ENCODE peak calls at places on chromosome 1, in nine cellular contexts. One of them, this sample, is unnamed.

GRCh38 chr1:9075023-9075422 is 5.6 kb upstream of the SLC2A5 start:
- DNase-seq in A549: peak
- DNase-seq in K562: no peak
- DNase-seq in endothelial cell of umbilical vein: peak
- DNase-seq in HCT116: no peak
- DNase-seq in GM12878: peak
- DNase-seq in H1: no peak
- DNase-seq in SK-N-SH: no peak
- DNase-seq in HepG2: peak
- DNase-seq in this sample: peak

GRCh38 chr1:53022179-53022578 is 39.8 kb upstream of the PODN start:
- DNase-seq in A549: no peak
- DNase-seq in K562: no peak
- DNase-seq in endothelial cell of umbilical vein: no peak
- DNase-seq in HCT116: no peak
- DNase-seq in GM12878: no peak
- DNase-seq in H1: no peak
- DNase-seq in SK-N-SH: no peak
- DNase-seq in HepG2: no peak
- DNase-seq in this sample: no peak

GRCh38 chr1:28878796-28879195 is 35.6 kb upstream of the EPB41 start:
- DNase-seq in A549: no peak
- DNase-seq in K562: no peak
- DNase-seq in endothelial cell of umbilical vein: no peak
- DNase-seq in HCT116: no peak
- DNase-seq in GM12878: no peak
- DNase-seq in H1: no peak
- DNase-seq in SK-N-SH: no peak
- DNase-seq in HepG2: no peak
- DNase-seq in this sample: no peak

GRCh38 chr1:32199717-32200072 is 700 bp upstream of the CCDC28B start:
- DNase-seq in A549: no peak
- DNase-seq in K562: no peak
- DNase-seq in endothelial cell of umbilical vein: no peak
- DNase-seq in HCT116: no peak
- DNase-seq in GM12878: no peak
- DNase-seq in H1: peak
- DNase-seq in SK-N-SH: peak
- DNase-seq in HepG2: no peak
- DNase-seq in this sample: no peak

GRCh38 chr1:151779852-151780251 is 10.4 kb downstream of the TDRKH start:
- DNase-seq in A549: no peak
- DNase-seq in K562: no peak
- DNase-seq in endothelial cell of umbilical vein: no peak
- DNase-seq in HCT116: no peak
- DNase-seq in GM12878: no peak
- DNase-seq in H1: no peak
- DNase-seq in SK-N-SH: no peak
- DNase-seq in HepG2: no peak
- DNase-seq in this sample: no peak

GRCh38 chr1:202143011-202143767 is 1.3 kb downstream of the ARL8A start:
- DNase-seq in A549: no peak
- DNase-seq in K562: no peak
- DNase-seq in endothelial cell of umbilical vein: peak
- DNase-seq in HCT116: no peak
- DNase-seq in GM12878: no peak
- DNase-seq in H1: no peak
- DNase-seq in SK-N-SH: peak
- DNase-seq in HepG2: peak
- DNase-seq in this sample: peak

GRCh38 chr1:14894811-14895524 is 258.6 kb upstream of the TMEM51 start:
- DNase-seq in A549: no peak
- DNase-seq in K562: no peak
- DNase-seq in endothelial cell of umbilical vein: no peak
- DNase-seq in HCT116: no peak
- DNase-seq in GM12878: no peak
- DNase-seq in H1: no peak
- DNase-seq in SK-N-SH: no peak
- DNase-seq in HepG2: no peak
- DNase-seq in this sample: no peak

GRCh38 chr1:174005032-174005431 is 17.1 kb downstream of the RC3H1 start:
- DNase-seq in A549: no peak
- DNase-seq in K562: no peak
- DNase-seq in endothelial cell of umbilical vein: no peak
- DNase-seq in HCT116: no peak
- DNase-seq in GM12878: peak
- DNase-seq in H1: no peak
- DNase-seq in SK-N-SH: peak
- DNase-seq in HepG2: no peak
- DNase-seq in this sample: peak

GRCh38 chr1:1304331-1305299 is 3.1 kb downstream of the ACAP3 start:
- DNase-seq in A549: peak
- DNase-seq in K562: peak
- DNase-seq in endothelial cell of umbilical vein: no peak
- DNase-seq in HCT116: no peak
- DNase-seq in GM12878: no peak
- DNase-seq in H1: peak
- DNase-seq in SK-N-SH: peak
- DNase-seq in HepG2: peak
- DNase-seq in this sample: peak

GRCh38 chr1:1306661-1307260 is 969 bp downstream of the ACAP3 start:
- DNase-seq in A549: no peak
- DNase-seq in K562: no peak
- DNase-seq in endothelial cell of umbilical vein: no peak
- DNase-seq in HCT116: no peak
- DNase-seq in GM12878: no peak
- DNase-seq in H1: no peak
- DNase-seq in SK-N-SH: no peak
- DNase-seq in HepG2: peak
- DNase-seq in this sample: no peak

GRCh38 chr1:1306070-1306660 is 1.6 kb downstream of the ACAP3 start:
- DNase-seq in A549: no peak
- DNase-seq in K562: no peak
- DNase-seq in endothelial cell of umbilical vein: no peak
- DNase-seq in HCT116: no peak
- DNase-seq in GM12878: no peak
- DNase-seq in H1: no peak
- DNase-seq in SK-N-SH: peak
- DNase-seq in HepG2: peak
- DNase-seq in this sample: peak

GRCh38 chr1:1303736-1304135 is 4.0 kb downstream of the ACAP3 start:
- DNase-seq in A549: no peak
- DNase-seq in K562: no peak
- DNase-seq in endothelial cell of umbilical vein: no peak
- DNase-seq in HCT116: no peak
- DNase-seq in GM12878: no peak
- DNase-seq in H1: no peak
- DNase-seq in SK-N-SH: peak
- DNase-seq in HepG2: no peak
- DNase-seq in this sample: no peak

GRCh38 chr1:1305300-1306069 is 2.2 kb downstream of the ACAP3 start:
- DNase-seq in A549: peak
- DNase-seq in K562: peak
- DNase-seq in endothelial cell of umbilical vein: peak
- DNase-seq in HCT116: no peak
- DNase-seq in GM12878: no peak
- DNase-seq in H1: no peak
- DNase-seq in SK-N-SH: no peak
- DNase-seq in HepG2: peak
- DNase-seq in this sample: peak
- H3K4me3 ChIP-seq in A549: peak
- H3K4me3 ChIP-seq in K562: peak
- H3K4me3 ChIP-seq in endothelial cell of umbilical vein: no peak
- H3K4me3 ChIP-seq in HCT116: peak
- H3K4me3 ChIP-seq in GM12878: peak
- H3K4me3 ChIP-seq in H1: no peak
- H3K4me3 ChIP-seq in SK-N-SH: peak
- H3K4me3 ChIP-seq in HepG2: peak
- H3K4me3 ChIP-seq in this sample: peak

GRCh38 chr1:36367067-36367466 is 18.7 kb downstream of the STK40 start:
- DNase-seq in A549: no peak
- DNase-seq in K562: no peak
- DNase-seq in endothelial cell of umbilical vein: peak
- DNase-seq in HCT116: no peak
- DNase-seq in GM12878: no peak
- DNase-seq in H1: no peak
- DNase-seq in SK-N-SH: no peak
- DNase-seq in HepG2: no peak
- DNase-seq in this sample: no peak

GRCh38 chr1:36366091-36366661 is 19.5 kb downstream of the STK40 start:
- DNase-seq in A549: no peak
- DNase-seq in K562: no peak
- DNase-seq in endothelial cell of umbilical vein: no peak
- DNase-seq in HCT116: no peak
- DNase-seq in GM12878: no peak
- DNase-seq in H1: no peak
- DNase-seq in SK-N-SH: peak
- DNase-seq in HepG2: no peak
- DNase-seq in this sample: no peak

GRCh38 chr1:36367798-36368197 is 17.9 kb downstream of the STK40 start:
- DNase-seq in A549: no peak
- DNase-seq in K562: no peak
- DNase-seq in endothelial cell of umbilical vein: no peak
- DNase-seq in HCT116: no peak
- DNase-seq in GM12878: no peak
- DNase-seq in H1: no peak
- DNase-seq in SK-N-SH: no peak
- DNase-seq in HepG2: no peak
- DNase-seq in this sample: no peak

GRCh38 chr1:36369472-36369871 is 16.3 kb downstream of the STK40 start:
- DNase-seq in A549: no peak
- DNase-seq in K562: no peak
- DNase-seq in endothelial cell of umbilical vein: no peak
- DNase-seq in HCT116: no peak
- DNase-seq in GM12878: no peak
- DNase-seq in H1: no peak
- DNase-seq in SK-N-SH: no peak
- DNase-seq in HepG2: no peak
- DNase-seq in this sample: no peak

DNA sequence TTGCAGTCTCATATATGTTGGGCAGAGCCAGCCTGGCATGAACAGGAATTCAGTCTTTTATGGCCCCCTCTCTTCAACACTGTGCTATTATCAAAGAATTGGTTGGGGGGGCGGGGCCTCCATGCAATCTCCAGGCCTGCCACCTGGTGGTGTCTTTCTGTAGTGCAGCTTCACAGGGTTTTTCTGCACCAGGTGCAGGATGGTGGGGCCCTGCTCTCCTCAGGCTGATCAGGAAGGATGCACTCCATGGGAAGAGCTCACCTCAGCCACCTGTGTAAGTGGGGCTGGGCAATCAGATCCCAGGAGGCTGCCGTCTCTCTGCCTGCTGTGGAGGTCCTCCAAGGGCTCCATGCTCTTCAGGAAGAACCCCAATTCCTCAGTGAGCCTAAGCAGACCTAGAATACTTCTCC is 16.7 kb downstream of the STK40 start:
- DNase-seq in A549: peak
- DNase-seq in K562: peak
- DNase-seq in endothelial cell of umbilical vein: peak
- DNase-seq in HCT116: peak
- DNase-seq in GM12878: no peak
- DNase-seq in H1: peak
- DNase-seq in SK-N-SH: peak
- DNase-seq in HepG2: peak
- DNase-seq in this sample: peak
- TF ChIP-seq MAX in A549: peak
- TF ChIP-seq MAX in K562: peak
- TF ChIP-seq MAX in endothelial cell of umbilical vein: no peak
- TF ChIP-seq MAX in HCT116: no peak
- TF ChIP-seq MAX in GM12878: no peak
- TF ChIP-seq MAX in H1: no peak
- TF ChIP-seq MAX in SK-N-SH: no peak
- TF ChIP-seq MAX in HepG2: peak
- TF ChIP-seq MAX in this sample: peak

GRCh38 chr1:93612510-93612909 is 69.1 kb downstream of the BCAR3 start:
- DNase-seq in A549: no peak
- DNase-seq in K562: no peak
- DNase-seq in endothelial cell of umbilical vein: no peak
- DNase-seq in HCT116: no peak
- DNase-seq in GM12878: no peak
- DNase-seq in H1: no peak
- DNase-seq in SK-N-SH: no peak
- DNase-seq in HepG2: no peak
- DNase-seq in this sample: no peak
- H3K4me3 ChIP-seq in A549: no peak
- H3K4me3 ChIP-seq in K562: no peak
- H3K4me3 ChIP-seq in endothelial cell of umbilical vein: no peak
- H3K4me3 ChIP-seq in HCT116: no peak
- H3K4me3 ChIP-seq in GM12878: no peak
- H3K4me3 ChIP-seq in H1: no peak
- H3K4me3 ChIP-seq in SK-N-SH: no peak
- H3K4me3 ChIP-seq in HepG2: no peak
- H3K4me3 ChIP-seq in this sample: no peak

GRCh38 chr1:16142383-16142995 is 13.4 kb downstream of the EPHA2 start:
- DNase-seq in A549: no peak
- DNase-seq in K562: no peak
- DNase-seq in endothelial cell of umbilical vein: no peak
- DNase-seq in HCT116: no peak
- DNase-seq in GM12878: no peak
- DNase-seq in H1: no peak
- DNase-seq in SK-N-SH: no peak
- DNase-seq in HepG2: no peak
- DNase-seq in this sample: no peak

GRCh38 chr1:16143005-16143565 is 12.8 kb downstream of the EPHA2 start:
- DNase-seq in A549: no peak
- DNase-seq in K562: no peak
- DNase-seq in endothelial cell of umbilical vein: no peak
- DNase-seq in HCT116: no peak
- DNase-seq in GM12878: no peak
- DNase-seq in H1: no peak
- DNase-seq in SK-N-SH: no peak
- DNase-seq in HepG2: no peak
- DNase-seq in this sample: no peak

GRCh38 chr1:16140068-16140596 is 15.7 kb downstream of the EPHA2 start:
- DNase-seq in A549: no peak
- DNase-seq in K562: no peak
- DNase-seq in endothelial cell of umbilical vein: no peak
- DNase-seq in HCT116: no peak
- DNase-seq in GM12878: no peak
- DNase-seq in H1: no peak
- DNase-seq in SK-N-SH: no peak
- DNase-seq in HepG2: no peak
- DNase-seq in this sample: no peak

GRCh38 chr1:16143566-16144324 is 12.1 kb downstream of the EPHA2 start:
- DNase-seq in A549: peak
- DNase-seq in K562: peak
- DNase-seq in endothelial cell of umbilical vein: no peak
- DNase-seq in HCT116: peak
- DNase-seq in GM12878: no peak
- DNase-seq in H1: no peak
- DNase-seq in SK-N-SH: no peak
- DNase-seq in HepG2: peak
- DNase-seq in this sample: no peak

DNA sequence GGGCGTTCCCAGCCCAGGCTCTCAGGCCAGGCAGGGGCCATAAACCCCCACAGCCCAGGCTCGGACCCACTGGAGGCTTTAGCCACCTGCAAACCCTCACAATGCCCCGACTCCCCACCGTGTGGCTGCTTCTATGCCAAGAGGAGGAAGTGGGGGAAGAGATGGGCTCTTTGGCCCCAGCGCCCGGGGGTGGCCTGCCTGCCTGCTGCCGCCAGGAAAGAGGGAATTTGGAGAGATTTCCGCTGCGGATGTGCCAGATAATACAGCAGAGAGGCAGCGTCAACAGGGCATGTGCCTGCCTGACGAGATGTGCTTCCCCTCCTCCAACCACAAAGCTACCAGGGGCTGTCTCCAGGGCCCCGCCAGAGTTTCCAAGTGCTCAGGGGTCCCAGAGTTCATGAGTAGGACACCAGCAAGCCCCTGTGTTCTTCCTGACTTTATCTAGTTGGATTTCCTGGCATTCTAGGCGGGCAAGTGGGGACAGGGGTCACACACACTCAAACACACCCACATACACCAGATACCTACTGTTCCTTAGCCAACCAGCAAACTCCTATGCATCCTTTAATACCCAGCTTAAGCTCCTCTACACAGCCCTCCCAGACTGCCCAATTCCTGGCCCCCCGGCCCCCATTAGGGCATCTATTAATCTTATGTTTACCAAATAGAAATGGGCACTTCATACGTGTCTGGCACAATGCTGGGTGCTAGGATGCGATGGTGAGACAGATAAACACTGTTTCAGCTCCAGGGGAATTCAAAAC is 14.1 kb downstream of the EPHA2 start:
- DNase-seq in A549: no peak
- DNase-seq in K562: no peak
- DNase-seq in endothelial cell of umbilical vein: peak
- DNase-seq in HCT116: no peak
- DNase-seq in GM12878: no peak
- DNase-seq in H1: no peak
- DNase-seq in SK-N-SH: peak
- DNase-seq in HepG2: no peak
- DNase-seq in this sample: no peak
- TF ChIP-seq MAX in A549: no peak
- TF ChIP-seq MAX in K562: no peak
- TF ChIP-seq MAX in endothelial cell of umbilical vein: peak
- TF ChIP-seq MAX in HCT116: no peak
- TF ChIP-seq MAX in GM12878: no peak
- TF ChIP-seq MAX in H1: no peak
- TF ChIP-seq MAX in SK-N-SH: peak
- TF ChIP-seq MAX in HepG2: no peak
- TF ChIP-seq MAX in this sample: no peak

This sample was measured in NB4.